ENCODE peak calls at places on chromosomes 13 and 19, in seven cellular contexts. One of them, this sample, is unnamed.

GRCh38 chr19:42487025-42487797 is 41.1 kb downstream of the CEACAM1 start:
- DNase-seq in psoas muscle: no peak
- DNase-seq in stomach: no peak
- DNase-seq in heart left ventricle: no peak
- DNase-seq in IMR-90: no peak
- DNase-seq in breast epithelium: no peak
- DNase-seq in heart right ventricle: no peak
- DNase-seq in this sample: no peak

GRCh38 chr19:18291590-18292459 is 10.4 kb upstream of the JUND start:
- DNase-seq in psoas muscle: peak; percentile 89
- DNase-seq in stomach: peak; percentile 82
- DNase-seq in heart left ventricle: peak; percentile 93
- DNase-seq in IMR-90: peak; percentile 75
- DNase-seq in breast epithelium: peak; percentile 80
- DNase-seq in heart right ventricle: peak; percentile 93
- DNase-seq in this sample: peak; percentile 94

GRCh38 chr13:40408602-40409001 is 257.8 kb downstream of the FOXO1 start:
- DNase-seq in psoas muscle: no peak
- DNase-seq in stomach: no peak
- DNase-seq in heart left ventricle: no peak
- DNase-seq in IMR-90: peak; percentile 44
- DNase-seq in breast epithelium: no peak
- DNase-seq in heart right ventricle: no peak
- DNase-seq in this sample: no peak

GRCh38 chr13:41621716-41622508 is 164.6 kb downstream of the RGCC start:
- DNase-seq in psoas muscle: no peak
- DNase-seq in stomach: no peak
- DNase-seq in heart left ventricle: no peak
- DNase-seq in IMR-90: peak; percentile 58
- DNase-seq in breast epithelium: no peak
- DNase-seq in heart right ventricle: no peak
- DNase-seq in this sample: no peak

GRCh38 chr19:33472696-33473624 is 48.6 kb downstream of the PEPD start:
- DNase-seq in psoas muscle: no peak
- DNase-seq in stomach: no peak
- DNase-seq in heart left ventricle: no peak
- DNase-seq in IMR-90: peak; percentile 99
- DNase-seq in breast epithelium: no peak
- DNase-seq in heart right ventricle: no peak
- DNase-seq in this sample: no peak

GRCh38 chr13:52025475-52026245 is 1.2 kb downstream of the UTP14C start:
- DNase-seq in psoas muscle: no peak
- DNase-seq in stomach: no peak
- DNase-seq in heart left ventricle: no peak
- DNase-seq in IMR-90: no peak
- DNase-seq in breast epithelium: no peak
- DNase-seq in heart right ventricle: no peak
- DNase-seq in this sample: no peak

GRCh38 chr19:16594131-16594586 is 21.9 kb upstream of the SLC35E1 start:
- DNase-seq in psoas muscle: no peak
- DNase-seq in stomach: no peak
- DNase-seq in heart left ventricle: no peak
- DNase-seq in IMR-90: no peak
- DNase-seq in breast epithelium: no peak
- DNase-seq in heart right ventricle: no peak
- DNase-seq in this sample: no peak

GRCh38 chr13:30997697-30998547 is 65.5 kb downstream of the TEX26 start:
- DNase-seq in psoas muscle: no peak
- DNase-seq in stomach: no peak
- DNase-seq in heart left ventricle: no peak
- DNase-seq in IMR-90: no peak
- DNase-seq in breast epithelium: no peak
- DNase-seq in heart right ventricle: peak; percentile 31
- DNase-seq in this sample: no peak

GRCh38 chr13:113974304-113975281 is 717 bp upstream of the C13orf46 start:
- DNase-seq in psoas muscle: peak; percentile 44
- DNase-seq in stomach: no peak
- DNase-seq in heart left ventricle: no peak
- DNase-seq in IMR-90: no peak
- DNase-seq in breast epithelium: no peak
- DNase-seq in heart right ventricle: no peak
- DNase-seq in this sample: no peak

GRCh38 chr19:53328967-53329366 is 4.6 kb upstream of the ZNF845 start:
- DNase-seq in psoas muscle: peak; percentile 83
- DNase-seq in stomach: no peak
- DNase-seq in heart left ventricle: peak; percentile 79
- DNase-seq in IMR-90: peak; percentile 4
- DNase-seq in breast epithelium: no peak
- DNase-seq in heart right ventricle: peak; percentile 69
- DNase-seq in this sample: peak; percentile 70

GRCh38 chr19:39916851-39917396 is 17.5 kb downstream of the FCGBP start:
- DNase-seq in psoas muscle: no peak
- DNase-seq in stomach: no peak
- DNase-seq in heart left ventricle: no peak
- DNase-seq in IMR-90: no peak
- DNase-seq in breast epithelium: no peak
- DNase-seq in heart right ventricle: no peak
- DNase-seq in this sample: no peak

GRCh38 chr13:101454767-101455166 is 2.3 kb downstream of the ITGBL1 start:
- DNase-seq in psoas muscle: no peak
- DNase-seq in stomach: no peak
- DNase-seq in heart left ventricle: no peak
- DNase-seq in IMR-90: peak; percentile 33
- DNase-seq in breast epithelium: no peak
- DNase-seq in heart right ventricle: no peak
- DNase-seq in this sample: no peak

GRCh38 chr19:12543855-12544254 is 7.4 kb downstream of the ZNF564 start:
- DNase-seq in psoas muscle: no peak
- DNase-seq in stomach: no peak
- DNase-seq in heart left ventricle: no peak
- DNase-seq in IMR-90: no peak
- DNase-seq in breast epithelium: no peak
- DNase-seq in heart right ventricle: no peak
- DNase-seq in this sample: no peak

GRCh38 chr13:74264333-74264732 is 130.1 kb upstream of the KLF12 start:
- DNase-seq in psoas muscle: no peak
- DNase-seq in stomach: no peak
- DNase-seq in heart left ventricle: no peak
- DNase-seq in IMR-90: no peak
- DNase-seq in breast epithelium: no peak
- DNase-seq in heart right ventricle: no peak
- DNase-seq in this sample: no peak

GRCh38 chr19:32351807-32352630 is 6.6 kb downstream of the ZNF507 start:
- DNase-seq in psoas muscle: no peak
- DNase-seq in stomach: no peak
- DNase-seq in heart left ventricle: no peak
- DNase-seq in IMR-90: peak; percentile 69
- DNase-seq in breast epithelium: no peak
- DNase-seq in heart right ventricle: no peak
- DNase-seq in this sample: no peak

GRCh38 chr19:15210323-15210774 is 9.6 kb upstream of the NOTCH3 start:
- DNase-seq in psoas muscle: peak; percentile 69
- DNase-seq in stomach: no peak
- DNase-seq in heart left ventricle: peak; percentile 48
- DNase-seq in IMR-90: peak; percentile 59
- DNase-seq in breast epithelium: no peak
- DNase-seq in heart right ventricle: peak; percentile 34
- DNase-seq in this sample: no peak

GRCh38 chr13:45315520-45316167 is 25.3 kb downstream of the TPT1 start:
- DNase-seq in psoas muscle: no peak
- DNase-seq in stomach: no peak
- DNase-seq in heart left ventricle: peak; percentile 26
- DNase-seq in IMR-90: no peak
- DNase-seq in breast epithelium: no peak
- DNase-seq in heart right ventricle: no peak
- DNase-seq in this sample: no peak

GRCh38 chr13:110638814-110639806 is 23.8 kb downstream of the NAXD start:
- DNase-seq in psoas muscle: no peak
- DNase-seq in stomach: peak; percentile 22
- DNase-seq in heart left ventricle: no peak
- DNase-seq in IMR-90: no peak
- DNase-seq in breast epithelium: no peak
- DNase-seq in heart right ventricle: no peak
- DNase-seq in this sample: no peak

GRCh38 chr13:27005556-27005955 is 166.1 kb downstream of the USP12 start:
- DNase-seq in psoas muscle: no peak
- DNase-seq in stomach: no peak
- DNase-seq in heart left ventricle: no peak
- DNase-seq in IMR-90: no peak
- DNase-seq in breast epithelium: no peak
- DNase-seq in heart right ventricle: no peak
- DNase-seq in this sample: no peak

GRCh38 chr13:42876810-42877550 is 95.6 kb downstream of the FAM216B start:
- DNase-seq in psoas muscle: no peak
- DNase-seq in stomach: no peak
- DNase-seq in heart left ventricle: no peak
- DNase-seq in IMR-90: peak; percentile 66
- DNase-seq in breast epithelium: no peak
- DNase-seq in heart right ventricle: no peak
- DNase-seq in this sample: no peak

GRCh38 chr19:17325881-17326594 is 8.6 kb downstream of the ANO8 start:
- DNase-seq in psoas muscle: no peak
- DNase-seq in stomach: peak; percentile 40
- DNase-seq in heart left ventricle: no peak
- DNase-seq in IMR-90: no peak
- DNase-seq in breast epithelium: no peak
- DNase-seq in heart right ventricle: no peak
- DNase-seq in this sample: no peak

GRCh38 chr13:42333613-42334328 is 61.8 kb downstream of the AKAP11 start:
- DNase-seq in psoas muscle: no peak
- DNase-seq in stomach: no peak
- DNase-seq in heart left ventricle: no peak
- DNase-seq in IMR-90: peak; percentile 22
- DNase-seq in breast epithelium: no peak
- DNase-seq in heart right ventricle: no peak
- DNase-seq in this sample: no peak

GRCh38 chr13:79659161-79659560 is 178.2 kb downstream of the NDFIP2 start:
- DNase-seq in psoas muscle: peak; percentile 81
- DNase-seq in stomach: no peak
- DNase-seq in heart left ventricle: peak; percentile 47
- DNase-seq in IMR-90: no peak
- DNase-seq in breast epithelium: no peak
- DNase-seq in heart right ventricle: peak; percentile 59
- DNase-seq in this sample: no peak

GRCh38 chr13:89796196-89796595 is 1551.3 kb upstream of the MIR17HG start:
- DNase-seq in psoas muscle: no peak
- DNase-seq in stomach: no peak
- DNase-seq in heart left ventricle: no peak
- DNase-seq in IMR-90: no peak
- DNase-seq in breast epithelium: no peak
- DNase-seq in heart right ventricle: no peak
- DNase-seq in this sample: no peak
- H3K4me1 ChIP-seq in psoas muscle: no peaks in the 10 kb centered on the region
- H3K4me1 ChIP-seq in stomach: no peaks in the 10 kb centered on the region
- H3K4me1 ChIP-seq in heart left ventricle: no peaks in the 10 kb centered on the region
- H3K4me1 ChIP-seq in IMR-90: no peaks in the 10 kb centered on the region
- H3K4me1 ChIP-seq in breast epithelium: no peaks in the 10 kb centered on the region
- H3K4me1 ChIP-seq in heart right ventricle: no peaks in the 10 kb centered on the region
- H3K4me1 ChIP-seq in this sample: no peaks in the 10 kb centered on the region

DNA sequence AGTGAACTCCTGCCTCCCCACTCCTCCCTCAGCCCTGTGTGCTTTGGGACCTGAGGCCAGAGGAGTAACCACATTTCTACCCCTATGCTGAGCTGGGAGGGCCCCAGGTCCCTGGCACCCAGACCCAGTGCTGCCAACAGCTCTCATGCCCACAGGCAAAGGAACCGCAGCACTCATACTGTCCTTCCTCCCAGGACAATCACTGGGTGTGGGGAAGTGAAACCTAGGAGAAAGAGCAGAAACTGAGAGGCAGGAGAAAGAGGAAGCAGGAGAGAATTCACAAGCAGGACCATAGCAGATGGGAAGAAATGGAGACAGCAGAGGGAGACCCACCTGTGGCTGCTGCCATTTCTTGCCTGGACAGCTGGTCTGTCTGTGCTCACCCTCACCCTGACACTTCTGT is 18.8 kb downstream of the CCDC97 start:
- DNase-seq in psoas muscle: peak; percentile 57
- DNase-seq in stomach: no peak
- DNase-seq in heart left ventricle: no peak
- DNase-seq in IMR-90: no peak
- DNase-seq in breast epithelium: no peak
- DNase-seq in heart right ventricle: no peak
- DNase-seq in this sample: no peak
- H3K27ac ChIP-seq in psoas muscle: peak overlapping the region; percentile 72
- H3K27ac ChIP-seq in stomach: peak overlapping the region; percentile 87
- H3K27ac ChIP-seq in heart left ventricle: peak overlapping the region; percentile 89
- H3K27ac ChIP-seq in IMR-90: no peak overlapping the region
- H3K27ac ChIP-seq in breast epithelium: peak overlapping the region; percentile 81
- H3K27ac ChIP-seq in heart right ventricle: peak overlapping the region; percentile 87
- H3K27ac ChIP-seq in this sample: no peak overlapping the region

DNA sequence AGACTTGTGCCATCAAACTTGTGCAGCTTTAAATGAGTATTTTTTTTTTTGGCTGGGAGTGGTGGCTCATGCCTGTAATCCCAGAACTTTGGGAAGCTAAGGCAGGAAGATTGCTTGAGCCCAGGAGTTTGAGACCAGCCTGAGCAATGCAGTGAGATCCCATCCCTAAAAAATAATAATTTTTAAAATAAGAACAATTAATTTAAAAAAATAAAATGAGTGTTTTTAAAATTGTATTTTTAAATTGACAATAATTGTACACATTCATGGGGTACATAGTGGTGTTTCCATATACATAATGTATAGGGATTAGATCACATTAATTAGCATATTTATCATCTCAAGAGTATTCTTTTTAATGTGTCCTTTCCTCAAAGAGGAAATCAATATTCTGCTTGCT is 81.5 kb upstream of the RUBCNL start:
- DNase-seq in psoas muscle: no peak
- DNase-seq in stomach: no peak
- DNase-seq in heart left ventricle: no peak
- DNase-seq in IMR-90: no peak
- DNase-seq in breast epithelium: no peak
- DNase-seq in heart right ventricle: no peak
- DNase-seq in this sample: no peak
- TF ChIP-seq CTCF in psoas muscle: no peak
- TF ChIP-seq CTCF in stomach: no peak
- TF ChIP-seq CTCF in heart left ventricle: no peak
- TF ChIP-seq CTCF in IMR-90: no peak
- TF ChIP-seq CTCF in breast epithelium: no peak
- TF ChIP-seq CTCF in heart right ventricle: no peak
- TF ChIP-seq CTCF in this sample: no peak

GRCh38 chr19:1020868-1021425 is at the start of gene TMEM259:
- DNase-seq in psoas muscle: peak; percentile 99
- DNase-seq in stomach: peak; percentile 98
- DNase-seq in heart left ventricle: peak; percentile 98
- DNase-seq in IMR-90: peak; percentile 96
- DNase-seq in breast epithelium: peak; percentile 97
- DNase-seq in heart right ventricle: peak; percentile 97
- DNase-seq in this sample: peak; percentile 95

GRCh38 chr19:1027020-1027952 is 878 bp downstream of the CNN2 start:
- DNase-seq in psoas muscle: peak; percentile 56
- DNase-seq in stomach: no peak
- DNase-seq in heart left ventricle: no peak
- DNase-seq in IMR-90: no peak
- DNase-seq in breast epithelium: no peak
- DNase-seq in heart right ventricle: no peak
- DNase-seq in this sample: no peak

GRCh38 chr19:1032264-1032867 is 6.0 kb downstream of the CNN2 start:
- DNase-seq in psoas muscle: no peak
- DNase-seq in stomach: no peak
- DNase-seq in heart left ventricle: no peak
- DNase-seq in IMR-90: no peak
- DNase-seq in breast epithelium: no peak
- DNase-seq in heart right ventricle: no peak
- DNase-seq in this sample: no peak

GRCh38 chr19:1027953-1028902 is 1.8 kb downstream of the CNN2 start:
- DNase-seq in psoas muscle: peak; percentile 78
- DNase-seq in stomach: peak; percentile 80
- DNase-seq in heart left ventricle: peak; percentile 59
- DNase-seq in IMR-90: peak; percentile 95
- DNase-seq in breast epithelium: peak; percentile 78
- DNase-seq in heart right ventricle: peak; percentile 64
- DNase-seq in this sample: peak; percentile 72

GRCh38 chr19:1026189-1027019 is at the start of gene CNN2:
- DNase-seq in psoas muscle: peak; percentile 83
- DNase-seq in stomach: peak; percentile 88
- DNase-seq in heart left ventricle: peak; percentile 83
- DNase-seq in IMR-90: peak; percentile 67
- DNase-seq in breast epithelium: peak; percentile 83
- DNase-seq in heart right ventricle: peak; percentile 78
- DNase-seq in this sample: peak; percentile 85
- H3K4me1 ChIP-seq in psoas muscle: peaks cover 4% of the 10 kb centered on the region
- H3K4me1 ChIP-seq in stomach: peaks cover 13% of the 10 kb centered on the region
- H3K4me1 ChIP-seq in heart left ventricle: peaks cover 46% of the 10 kb centered on the region
- H3K4me1 ChIP-seq in IMR-90: peaks cover 16% of the 10 kb centered on the region
- H3K4me1 ChIP-seq in breast epithelium: no peaks in the 10 kb centered on the region
- H3K4me1 ChIP-seq in heart right ventricle: peaks cover 52% of the 10 kb centered on the region
- H3K4me1 ChIP-seq in this sample: peaks cover 6% of the 10 kb centered on the region